ENCODE peak calls at places on chromosomes 13 and 19, in nine cellular contexts. B is thyroid gland, S is A549, I is adrenal gland, N is dorsolateral prefrontal cortex, M is endodermal cell, X is Peyer's patch, R is ovary, K is uterus. E is an unnamed sample.

GRCh38 chr13:51764184-51765141 is 39.5 kb downstream of the DHRS12 start:
- DNase-seq in N (peak), S (peak), B (peak), K (peak), I (no peak), R (no peak), X (peak), M (no peak), E (no peak)

GRCh38 chr19:19459707-19460251 is 54.3 kb downstream of the GATAD2A start:
- DNase-seq in B (peak), R (no peak), M (no peak), I (peak), K (no peak), S (no peak), X (peak), N (no peak), E (no peak)

GRCh38 chr19:2822846-2823245 is 3.2 kb downstream of the ZNF554 start:
- DNase-seq in N (no peak), M (no peak), I (no peak), R (no peak), X (no peak), K (no peak), S (no peak), B (no peak), E (no peak)

GRCh38 chr13:72379581-72379980 is 347.8 kb downstream of the MZT1 start:
- DNase-seq in S (no peak), K (no peak), I (no peak), M (no peak), X (no peak), N (no peak), B (no peak), R (no peak), E (no peak)

GRCh38 chr13:23534090-23534489 is 36.1 kb upstream of the TNFRSF19 start:
- DNase-seq in B (no peak), X (no peak), S (no peak), N (no peak), M (no peak), R (no peak), I (no peak), K (no peak), E (no peak)

GRCh38 chr13:108227651-108228272 is 9.6 kb downstream of the ABHD13 start:
- DNase-seq in S (no peak), M (no peak), I (no peak), B (no peak), K (no peak), X (no peak), N (no peak), R (no peak), E (no peak)

GRCh38 chr19:17522988-17523872 is 11.8 kb downstream of the PGLS start:
- DNase-seq in K (no peak), B (peak), N (peak), X (peak), R (no peak), I (no peak), S (no peak), M (peak), E (no peak)

GRCh38 chr19:48511800-48512503 is at the start of gene LMTK3:
- DNase-seq in X (peak), S (peak), M (no peak), I (no peak), K (no peak), R (no peak), N (peak), B (no peak), E (no peak)

GRCh38 chr19:1850809-1851544 is 2.7 kb upstream of the REXO1 start:
- DNase-seq in S (no peak), I (no peak), M (peak), X (no peak), B (no peak), K (no peak), R (no peak), N (no peak), E (no peak)

GRCh38 chr13:49410006-49410405 is 33.9 kb downstream of the CAB39L start:
- DNase-seq in M (no peak), S (no peak), K (no peak), N (no peak), B (no peak), R (no peak), I (no peak), X (no peak), E (no peak)

GRCh38 chr13:83498486-83499190 is 383.6 kb downstream of the SLITRK1 start:
- DNase-seq in I (no peak), B (no peak), R (no peak), M (no peak), X (no peak), S (peak), N (no peak), K (no peak), E (no peak)

GRCh38 chr13:81987159-81987558 is 1646.2 kb upstream of the SPRY2 start:
- DNase-seq in B (no peak), N (no peak), S (no peak), I (no peak), X (no peak), R (no peak), M (no peak), K (no peak), E (no peak)

GRCh38 chr19:42322305-42322704 is 3.1 kb upstream of the MEGF8 start:
- DNase-seq in B (no peak), S (no peak), M (no peak), I (no peak), N (no peak), K (no peak), X (no peak), R (no peak), E (no peak)

GRCh38 chr13:44903596-44903995 is 85.7 kb downstream of the NUFIP1 start:
- DNase-seq in X (peak), I (peak), R (peak), B (peak), K (peak), N (peak), S (no peak), M (no peak), E (peak)

GRCh38 chr13:110339975-110340550 is 33.0 kb downstream of the COL4A2 start:
- DNase-seq in X (no peak), B (no peak), I (no peak), M (no peak), K (no peak), N (no peak), R (no peak), S (no peak), E (no peak)

GRCh38 chr19:45496349-45496953 is 396 bp downstream of the RTN2 start:
- DNase-seq in N (no peak), S (no peak), R (no peak), K (peak), X (no peak), I (peak), M (peak), B (peak), E (no peak)

GRCh38 chr13:48437381-48437780 is 24.5 kb upstream of the LPAR6 start:
- DNase-seq in I (peak), X (no peak), M (no peak), S (no peak), B (peak), N (no peak), R (peak), K (peak), E (no peak)

GRCh38 chr13:110317496-110318195 is 10.6 kb downstream of the COL4A2 start:
- DNase-seq in R (no peak), M (no peak), B (peak), N (no peak), S (no peak), X (no peak), I (peak), K (no peak), E (no peak)

GRCh38 chr13:114015608-114016295 is 41.9 kb upstream of the C13orf46 start:
- DNase-seq in M (no peak), N (no peak), K (no peak), S (no peak), X (no peak), I (no peak), B (peak), R (no peak), E (no peak)

GRCh38 chr19:11264452-11265176 is 2.3 kb upstream of the DOCK6 start:
- DNase-seq in I (no peak), M (peak), N (no peak), S (no peak), K (peak), X (no peak), R (no peak), B (peak), E (no peak)

GRCh38 chr19:56315076-56315828 is 613 bp upstream of the ZSCAN5A start:
- DNase-seq in R (peak), N (peak), I (peak), K (peak), X (peak), B (peak), M (peak), S (peak), E (peak)

GRCh38 chr13:69857188-69857821 is 250.3 kb upstream of the ATXN8OS start:
- DNase-seq in N (no peak), X (no peak), S (peak), K (no peak), B (no peak), I (no peak), R (no peak), M (no peak), E (no peak)

GRCh38 chr19:29666634-29667389 is 1.6 kb downstream of the PLEKHF1 start:
- DNase-seq in R (peak), X (no peak), K (peak), N (no peak), M (peak), B (peak), I (peak), S (no peak), E (no peak)

GRCh38 chr19:13986348-13986904 is 19.7 kb downstream of the RFX1 start:
- DNase-seq in R (peak), M (peak), B (peak), K (peak), S (no peak), I (peak), X (peak), N (peak), E (peak)

GRCh38 chr13:66778461-66778860 is 451.7 kb downstream of the PCDH9 start:
- DNase-seq in I (no peak), S (no peak), X (no peak), N (no peak), R (no peak), K (no peak), B (no peak), M (no peak), E (no peak)

GRCh38 chr13:50838701-50839100 is 4.8 kb downstream of the DLEU7 start:
- DNase-seq in I (no peak), K (no peak), N (no peak), B (no peak), X (no peak), M (no peak), R (no peak), S (no peak), E (no peak)

GRCh38 chr13:75960538-75960994 is 324.4 kb downstream of the LMO7 start:
- DNase-seq in R (no peak), X (no peak), K (no peak), I (no peak), S (no peak), B (no peak), N (no peak), M (no peak), E (no peak)

GRCh38 chr13:108214511-108215383 is 589 bp downstream of the LIG4 start:
- DNase-seq in B (peak), R (peak), S (no peak), I (no peak), M (peak), X (peak), N (no peak), K (no peak), E (no peak)

GRCh38 chr13:84645196-84646071 is 763.2 kb upstream of the SLITRK1 start:
- DNase-seq in N (no peak), B (peak), I (no peak), K (no peak), X (no peak), M (no peak), R (no peak), S (no peak), E (no peak)

DNA sequence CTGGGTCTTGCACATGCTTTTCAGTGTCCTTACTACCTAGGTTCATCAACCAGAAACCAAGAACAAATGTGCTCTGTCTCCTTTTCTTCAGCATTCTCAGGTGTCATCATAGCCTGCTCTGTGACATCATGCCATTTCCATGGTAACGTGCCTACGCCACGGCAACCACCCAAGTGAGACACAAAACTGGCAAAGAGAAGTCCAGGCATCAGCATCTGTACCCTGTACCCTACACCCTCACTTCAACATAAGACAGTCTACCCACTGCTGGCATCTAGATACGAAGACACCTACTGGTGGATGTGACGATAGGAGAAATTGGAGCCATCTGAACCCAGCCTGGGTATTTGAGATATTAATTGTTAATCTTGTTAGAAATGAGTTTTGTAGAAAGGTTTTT is 13.3 kb downstream of the ZC3H4 start:
- DNase-seq in B (no peak), X (no peak), K (no peak), S (no peak), I (no peak), N (no peak), M (no peak), R (no peak), E (no peak)
- H3K27ac ChIP-seq in B (peak), X (no peak), K (no peak), S (no peak), I (no peak), N (no peak), M (peak), R (no peak), E (no peak)

DNA sequence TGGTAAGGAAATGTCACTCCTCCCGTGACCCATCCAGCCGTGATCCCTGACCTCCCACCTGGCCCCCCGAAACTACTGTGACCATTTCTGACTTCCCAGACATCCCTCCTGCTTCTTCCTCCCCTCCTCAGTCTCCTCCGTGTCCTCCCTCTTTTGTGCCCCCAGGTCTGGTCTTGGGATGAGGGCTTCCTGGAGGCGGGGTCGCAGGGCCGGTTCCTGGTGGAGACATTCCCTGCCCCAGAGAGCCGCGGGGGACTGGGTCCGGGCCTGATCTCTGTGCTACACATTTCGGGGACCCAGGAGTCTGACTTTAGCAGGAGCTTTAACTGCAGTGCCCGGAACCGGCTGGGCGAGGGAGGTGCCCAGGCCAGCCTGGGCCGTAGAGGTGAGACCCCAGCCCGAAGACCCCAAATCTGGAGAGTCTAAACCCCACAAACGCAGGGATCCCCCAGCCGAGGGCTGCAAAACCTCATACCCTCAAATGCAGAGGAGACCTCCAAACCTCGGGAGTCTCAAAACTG is 5.0 kb downstream of the KIRREL2 start:
- DNase-seq in N (no peak), S (no peak), B (no peak), M (peak), I (no peak), K (no peak), X (no peak), R (no peak), E (no peak)
- H3K4me3 ChIP-seq in N (no peak), S (no peak), B (no peak), M (peak), I (no peak), K (no peak), X (no peak), R (no peak), E (no peak)

GRCh38 chr19:52397310-52398090 is at the start of gene ZNF528:
- DNase-seq in B (peak), R (peak), X (peak), S (peak), M (peak), N (peak), I (peak), K (peak), E (peak)

DNA sequence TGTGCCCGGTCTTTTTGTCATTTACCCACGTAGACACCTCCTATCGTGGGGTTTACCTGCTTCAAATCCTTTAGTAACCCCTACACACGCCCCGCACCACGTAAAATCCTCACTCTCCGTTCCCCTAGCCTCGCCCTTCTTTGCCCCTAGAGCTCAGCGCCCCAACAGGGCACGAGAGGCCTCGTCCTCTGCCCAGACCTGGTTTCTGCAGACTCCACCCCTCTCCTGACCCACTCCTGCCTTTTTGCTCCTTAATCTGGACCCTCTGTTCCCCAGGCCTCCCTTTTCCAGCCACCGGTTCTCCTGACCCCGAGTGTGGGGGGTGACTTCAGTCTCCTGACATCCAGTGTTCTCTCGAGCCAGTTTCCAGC is 427 bp downstream of the ZNF528 start:
- DNase-seq in K (no peak), N (no peak), I (no peak), X (no peak), R (peak), B (peak), S (no peak), M (peak), E (no peak)
- TF ChIP-seq CTCF in K (no peak), N (no peak), I (peak), X (no peak), R (no peak), B (no peak), S (no peak), M (peak), E (no peak)

GRCh38 chr13:98473135-98473791 is 103.6 kb downstream of the STK24 start:
- DNase-seq in I (no peak), S (no peak), K (no peak), R (no peak), N (no peak), X (no peak), B (no peak), M (no peak), E (no peak)

GRCh38 chr13:98474761-98475160 is 102.1 kb downstream of the STK24 start:
- DNase-seq in X (no peak), R (no peak), N (no peak), S (no peak), I (no peak), M (no peak), K (no peak), B (no peak), E (no peak)

GRCh38 chr13:98475521-98475920 is 101.4 kb downstream of the STK24 start:
- DNase-seq in X (no peak), K (no peak), N (no peak), M (peak), R (no peak), B (no peak), S (no peak), I (no peak), E (no peak)

GRCh38 chr13:98473792-98474153 is 103.1 kb downstream of the STK24 start:
- DNase-seq in R (no peak), S (no peak), I (no peak), K (no peak), N (no peak), X (no peak), B (no peak), M (no peak), E (no peak)

GRCh38 chr13:98474292-98474691 is 102.6 kb downstream of the STK24 start:
- DNase-seq in B (no peak), M (no peak), R (no peak), X (no peak), S (no peak), I (no peak), N (no peak), K (no peak), E (no peak)
- H3K27ac ChIP-seq in B (no peak), M (no peak), R (no peak), X (no peak), S (no peak), I (no peak), N (no peak), K (no peak), E (no peak)

GRCh38 chr19:44313231-44313630 is 8.4 kb upstream of the ZNF235 start:
- DNase-seq in K (no peak), R (no peak), S (no peak), B (no peak), N (no peak), M (no peak), X (no peak), I (no peak), E (no peak)

DNA sequence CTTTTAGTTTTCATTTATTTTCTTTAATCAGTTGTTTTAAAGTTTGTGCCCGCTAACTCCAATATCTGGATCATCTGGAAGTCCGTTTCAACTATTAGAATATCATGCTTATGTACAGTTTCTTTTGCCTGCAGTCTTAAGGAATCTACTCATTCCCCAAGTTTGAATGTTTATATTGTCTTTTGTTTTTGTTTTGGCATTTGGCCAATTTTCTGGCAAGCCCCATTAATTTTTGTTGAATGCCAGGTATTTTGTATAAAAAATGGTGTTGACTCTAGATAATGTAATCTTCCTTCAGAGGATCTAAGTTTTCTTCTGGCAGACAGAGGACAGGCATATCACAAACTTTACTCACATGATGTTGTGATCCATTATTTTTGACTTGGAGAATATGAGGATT is 11.1 kb upstream of the ZNF235 start:
- DNase-seq in X (no peak), N (no peak), I (no peak), R (no peak), K (no peak), M (no peak), B (no peak), S (no peak), E (no peak)
- H3K4me3 ChIP-seq in X (no peak), N (no peak), I (no peak), R (no peak), K (no peak), M (no peak), B (no peak), S (no peak), E (no peak)

GRCh38 chr19:51777570-51778460 is 16.8 kb downstream of the FPR2 start:
- DNase-seq in I (peak), R (peak), M (peak), B (peak), N (peak), X (no peak), K (peak), S (peak), E (no peak)

GRCh38 chr19:51771369-51771768 is 10.4 kb downstream of the FPR2 start:
- DNase-seq in N (no peak), B (no peak), X (no peak), S (no peak), M (no peak), I (no peak), R (no peak), K (no peak), E (no peak)

DNA sequence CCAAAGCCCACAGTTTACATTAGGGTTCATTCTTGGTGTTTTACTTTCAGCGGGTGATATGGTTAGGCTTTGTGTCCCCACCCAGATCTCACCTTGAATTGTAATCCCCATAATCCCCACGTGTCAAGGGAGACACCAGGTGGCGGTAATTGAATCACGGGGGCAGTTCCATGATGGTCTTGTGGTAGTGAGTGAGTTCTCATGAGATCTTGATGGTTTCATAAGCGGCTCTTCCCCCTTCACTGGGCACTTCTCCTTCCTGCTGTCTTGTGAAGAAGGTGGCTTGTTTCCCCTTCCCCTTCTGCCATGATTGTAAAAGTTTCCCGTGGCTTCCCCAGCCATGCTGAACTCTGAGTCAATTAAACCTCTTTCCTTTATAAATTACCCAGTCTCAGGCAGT is 12.0 kb downstream of the FPR2 start:
- DNase-seq in S (no peak), B (no peak), K (no peak), I (no peak), M (no peak), N (no peak), X (no peak), R (no peak), E (no peak)
- TF ChIP-seq CTCF in S (no peak), B (no peak), K (no peak), I (no peak), M (peak), N (no peak), X (no peak), R (no peak), E (no peak)